ENCODE peak calls at places on chromosomes 12 and 14, in seven cellular contexts. E is breast epithelium, A is endothelial cell of umbilical vein, D is body of pancreas, L is gastrocnemius medialis, O is IMR-90, H is heart left ventricle. J is an unnamed sample. For H3K4me1, the result is how much of the 10 kb centered on the place peaks cover.

GRCh38 chr12:106118-106561 is 39.6 kb downstream of the IQSEC3 start:
- DNase-seq in E (no peak), A (no peak), D (no peak), L (no peak), O (no peak), H (peak), J (no peak)

GRCh38 chr12:104694161-104694560 is 237.4 kb downstream of the CHST11 start:
- DNase-seq in E (no peak), A (peak), D (no peak), L (no peak), O (no peak), H (no peak), J (no peak)

GRCh38 chr12:56522486-56523193 is 1.0 kb downstream of the RBMS2 start:
- DNase-seq in E (no peak), A (peak), D (no peak), L (no peak), O (peak), H (no peak), J (no peak)

GRCh38 chr12:45745861-45746277 is 16.4 kb downstream of the ARID2 start:
- DNase-seq in E (no peak), A (peak), D (no peak), L (no peak), O (peak), H (no peak), J (no peak)

GRCh38 chr14:103512701-103513611 is 9.7 kb downstream of the CKB start:
- DNase-seq in E (peak), A (peak), D (peak), L (peak), O (peak), H (no peak), J (no peak)

GRCh38 chr12:1530592-1531159 is 63.7 kb downstream of the FBXL14 start:
- DNase-seq in E (no peak), A (no peak), D (no peak), L (no peak), O (no peak), H (no peak), J (no peak)

GRCh38 chr14:73746540-73747385 is 32.6 kb upstream of the PNMA1 start:
- DNase-seq in E (no peak), A (no peak), D (no peak), L (no peak), O (no peak), H (no peak), J (no peak)

GRCh38 chr12:129613311-129613710 is 290.5 kb downstream of the TMEM132D start:
- DNase-seq in E (no peak), A (no peak), D (no peak), L (no peak), O (no peak), H (no peak), J (no peak)

GRCh38 chr12:53159195-53159834 is 21.2 kb upstream of the ZNF740 start:
- DNase-seq in E (peak), A (peak), D (peak), L (peak), O (peak), H (peak), J (peak)

GRCh38 chr12:123576611-123577010 is 7.7 kb upstream of the TMED2 start:
- DNase-seq in E (no peak), A (no peak), D (no peak), L (no peak), O (peak), H (no peak), J (no peak)

GRCh38 chr12:88185988-88186387 is 43.9 kb downstream of the TMTC3 start:
- DNase-seq in E (no peak), A (peak), D (no peak), L (no peak), O (peak), H (no peak), J (no peak)

GRCh38 chr14:32200368-32201195 is 1.3 kb upstream of the RNU6-7 start:
- DNase-seq in E (no peak), A (no peak), D (no peak), L (no peak), O (no peak), H (no peak), J (no peak)

GRCh38 chr12:89833337-89834252 is 125.0 kb upstream of the ATP2B1 start:
- DNase-seq in E (no peak), A (no peak), D (no peak), L (no peak), O (peak), H (no peak), J (no peak)

DNA sequence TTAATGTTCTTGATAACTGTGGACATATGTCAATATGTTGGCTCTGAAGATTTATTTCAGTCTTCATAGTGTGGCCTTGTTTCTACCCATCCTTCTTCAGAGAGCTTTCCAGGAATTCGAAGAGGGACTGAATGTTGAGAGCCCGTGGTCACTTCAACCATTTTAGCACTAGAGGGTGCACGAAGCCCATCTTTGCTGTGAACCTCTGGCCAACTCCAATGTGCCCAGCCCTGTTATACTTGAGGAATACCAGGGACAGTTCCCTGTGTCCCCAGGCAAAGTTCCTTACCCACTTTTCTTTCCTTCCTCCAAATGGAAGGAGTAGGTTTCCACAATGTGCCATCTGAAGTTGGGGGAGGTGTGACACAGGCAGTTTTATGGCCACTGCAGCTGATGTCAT is 603.5 kb downstream of the RPL10L start:
- DNase-seq in E (no peak), A (peak), D (no peak), L (no peak), O (peak), H (no peak), J (no peak)
- TF ChIP-seq CTCF in E (no peak), A (peak), D (peak), L (no peak), O (peak), H (no peak), J (no peak)

GRCh38 chr14:88551936-88552565 is 2.8 kb downstream of the PTPN21 start:
- DNase-seq in E (no peak), A (peak), D (peak), L (no peak), O (peak), H (peak), J (no peak)

GRCh38 chr14:88552859-88553258 is 1.9 kb downstream of the PTPN21 start:
- DNase-seq in E (no peak), A (no peak), D (no peak), L (no peak), O (no peak), H (no peak), J (no peak)

GRCh38 chr14:88553886-88554457 is 835 bp downstream of the PTPN21 start:
- DNase-seq in E (no peak), A (peak), D (no peak), L (no peak), O (peak), H (no peak), J (no peak)

GRCh38 chr14:88550078-88550477 is 4.7 kb downstream of the PTPN21 start:
- DNase-seq in E (no peak), A (no peak), D (no peak), L (no peak), O (no peak), H (no peak), J (no peak)

GRCh38 chr14:88551094-88551870 is 3.5 kb downstream of the PTPN21 start:
- DNase-seq in E (peak), A (peak), D (peak), L (peak), O (peak), H (peak), J (no peak)
- H3K4me1 ChIP-seq in E (under half), A (under half), D (under half), L (under half), O (under half), H (under half), J (under half)

GRCh38 chr14:96176811-96177211 is 27.8 kb upstream of the BDKRB2 start:
- DNase-seq in E (peak), A (no peak), D (peak), L (peak), O (peak), H (no peak), J (no peak)

GRCh38 chr14:96177766-96178377 is 26.8 kb upstream of the BDKRB2 start:
- DNase-seq in E (peak), A (no peak), D (no peak), L (no peak), O (no peak), H (no peak), J (no peak)

GRCh38 chr14:96178674-96179321 is 25.8 kb upstream of the BDKRB2 start:
- DNase-seq in E (no peak), A (no peak), D (no peak), L (no peak), O (peak), H (no peak), J (no peak)

GRCh38 chr14:96173646-96174475 is 30.8 kb upstream of the BDKRB2 start:
- DNase-seq in E (no peak), A (no peak), D (no peak), L (no peak), O (no peak), H (no peak), J (no peak)

DNA sequence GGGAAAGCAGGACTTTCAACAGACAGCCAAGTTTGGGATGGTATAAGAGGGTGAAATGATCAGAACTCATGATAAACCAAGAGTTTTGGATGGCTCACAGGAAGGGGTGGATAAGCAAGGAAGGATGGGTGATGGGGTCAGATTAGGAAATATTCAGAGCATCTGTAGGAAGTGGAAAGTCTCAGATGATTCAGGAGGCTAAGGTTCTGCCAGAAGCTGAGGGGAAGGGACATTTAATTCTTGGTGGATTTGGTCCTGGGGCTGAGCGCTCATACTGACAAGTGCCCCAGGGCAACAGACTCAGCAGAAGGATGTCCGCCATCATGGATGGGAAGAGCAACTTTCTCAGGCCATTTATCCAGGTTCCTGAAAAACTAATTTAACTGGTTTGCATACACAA is 28.4 kb upstream of the BDKRB2 start:
- DNase-seq in E (no peak), A (no peak), D (no peak), L (no peak), O (peak), H (no peak), J (no peak)
- TF ChIP-seq POLR2A in E (no peak), A (no peak), D (no peak), L (no peak), O (no peak), H (no peak), J (no peak)

DNA sequence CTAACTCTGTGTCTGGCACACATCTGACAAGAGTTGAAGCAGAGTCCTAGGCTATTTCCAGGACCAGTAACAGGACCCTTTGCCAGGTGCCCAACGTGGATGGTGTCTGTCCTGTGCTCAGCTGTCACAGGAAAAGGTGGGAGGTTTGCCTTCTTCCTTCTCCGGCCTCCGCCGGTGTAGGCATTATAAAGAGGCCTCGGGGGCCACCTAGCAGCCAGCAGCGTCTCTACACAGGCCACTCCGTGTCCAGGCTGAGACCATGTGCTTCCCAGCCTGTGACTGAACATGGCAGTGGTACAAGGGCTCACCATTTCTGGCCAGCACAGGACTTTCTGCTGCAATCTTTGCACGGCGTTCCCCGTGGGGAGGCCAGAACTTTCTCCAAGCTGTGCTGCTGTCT is 60.7 kb upstream of the GPATCH2L start:
- DNase-seq in E (peak), A (peak), D (peak), L (peak), O (no peak), H (peak), J (no peak)
- TF ChIP-seq CTCF in E (no peak), A (peak), D (no peak), L (peak), O (no peak), H (peak), J (no peak)

GRCh38 chr12:68376901-68377300 is 44.7 kb upstream of the MDM1 start:
- DNase-seq in E (no peak), A (no peak), D (no peak), L (peak), O (no peak), H (no peak), J (no peak)
- H3K4me1 ChIP-seq in E (under half), A (under half), D (under half), L (half or more), O (under half), H (under half), J (under half)

GRCh38 chr12:48817957-48818830 is at the start of gene CACNB3:
- DNase-seq in E (peak), A (peak), D (peak), L (peak), O (peak), H (peak), J (no peak)

GRCh38 chr12:48813464-48814312 is 4.6 kb upstream of the CACNB3 start:
- DNase-seq in E (no peak), A (no peak), D (no peak), L (no peak), O (peak), H (no peak), J (no peak)

GRCh38 chr12:48814313-48815280 is 3.7 kb upstream of the CACNB3 start:
- DNase-seq in E (peak), A (peak), D (peak), L (peak), O (peak), H (peak), J (no peak)

GRCh38 chr12:48816148-48816854 is 2.0 kb upstream of the CACNB3 start:
- DNase-seq in E (no peak), A (no peak), D (peak), L (no peak), O (no peak), H (no peak), J (no peak)

GRCh38 chr12:48815281-48816110 is 2.8 kb upstream of the CACNB3 start:
- DNase-seq in E (peak), A (peak), D (peak), L (peak), O (peak), H (peak), J (no peak)
- TF ChIP-seq POLR2A in E (peak), A (peak), D (peak), L (peak), O (no peak), H (peak), J (peak)

GRCh38 chr14:79809849-79810612 is 401.3 kb downstream of the DIO2 start:
- DNase-seq in E (no peak), A (no peak), D (no peak), L (no peak), O (peak), H (no peak), J (no peak)
- TF ChIP-seq CTCF in E (no peak), A (no peak), D (peak), L (no peak), O (peak), H (no peak), J (peak)